ENCODE peak calls at places on chromosomes 12 and 14, in five cellular contexts. T is GM10248, U is hypothalamus, H is posterior cingulate gyrus, C is Panc1. K is an unnamed sample.

GRCh38 chr14:34507459-34507858 is 32.0 kb downstream of the EAPP start:
- DNase-seq in C (no peak), T (no peak), U (no peak), H (no peak), K (no peak)

GRCh38 chr14:100790785-100791667 is 34.9 kb upstream of the MEG3 start:
- DNase-seq in C (no peak), H (peak; percentile 65), U (no peak), T (no peak), K (no peak)

GRCh38 chr14:65453807-65454480 is 41.4 kb downstream of the FUT8 start:
- DNase-seq in H (no peak), C (no peak), U (no peak), T (no peak), K (no peak)

GRCh38 chr14:99729991-99730875 is 46.1 kb downstream of the CYP46A1 start:
- DNase-seq in U (peak; percentile 17), H (peak; percentile 94), C (no peak), T (peak; percentile 86), K (peak; percentile 33)

GRCh38 chr14:24258548-24259265 is 4.3 kb downstream of the TGM1 start:
- DNase-seq in C (no peak), U (no peak), H (peak; percentile 28), T (no peak), K (no peak)

GRCh38 chr12:112121780-112122565 is 3.4 kb upstream of the TRAFD1 start:
- DNase-seq in C (no peak), U (no peak), T (no peak), H (peak; percentile 89), K (no peak)

GRCh38 chr12:106918746-106919145 is 37.0 kb upstream of the TMEM263 start:
- DNase-seq in U (peak; percentile 3), T (no peak), H (no peak), C (peak; percentile 17), K (no peak)

GRCh38 chr14:95460647-95461478 is 55.6 kb downstream of the SYNE3 start:
- DNase-seq in H (peak; percentile 93), C (no peak), T (no peak), U (peak; percentile 68), K (peak; percentile 70)

GRCh38 chr12:108930155-108930554 is 50.3 kb downstream of the DAO start:
- DNase-seq in T (peak; percentile 36), U (no peak), H (no peak), C (no peak), K (no peak)

GRCh38 chr12:92300781-92301180 is 155.1 kb upstream of the BTG1 start:
- DNase-seq in U (no peak), T (no peak), C (no peak), H (no peak), K (no peak)

GRCh38 chr12:11143352-11143751 is 8.9 kb upstream of the TAS2R30 start:
- DNase-seq in U (no peak), H (no peak), C (no peak), T (no peak), K (no peak)

GRCh38 chr12:75271576-75271975 is 58.5 kb downstream of the CAPS2 start:
- DNase-seq in C (no peak), U (no peak), H (no peak), T (no peak), K (no peak)

GRCh38 chr14:38098074-38098846 is 109.4 kb upstream of the SSTR1 start:
- DNase-seq in C (no peak), T (no peak), H (no peak), U (no peak), K (no peak)

GRCh38 chr12:111442301-111443045 is 36.8 kb downstream of the SH2B3 start:
- DNase-seq in T (no peak), C (no peak), H (no peak), U (no peak), K (no peak)

GRCh38 chr12:124480469-124481256 is 86.7 kb downstream of the NCOR2 start:
- DNase-seq in C (no peak), U (peak; percentile 60), H (peak; percentile 83), T (peak; percentile 86), K (no peak)

GRCh38 chr14:96098309-96098998 is 59.3 kb downstream of the C14orf132 start:
- DNase-seq in T (no peak), U (peak; percentile 68), H (peak; percentile 88), C (peak; percentile 15), K (peak; percentile 37)

GRCh38 chr12:82698959-82699358 is 12.3 kb downstream of the TMTC2 start:
- DNase-seq in C (no peak), U (no peak), T (no peak), H (no peak), K (no peak)

GRCh38 chr12:106769078-106769477 is 5.4 kb upstream of the RIC8B start:
- DNase-seq in U (no peak), T (no peak), C (no peak), H (no peak), K (no peak)

GRCh38 chr12:124321040-124321481 is 26.2 kb downstream of the RFLNA start:
- DNase-seq in T (peak; percentile 85), U (peak; percentile 48), H (peak; percentile 94), C (peak; percentile 39), K (peak; percentile 39)

GRCh38 chr12:115466076-115466475 is 782.1 kb upstream of the TBX3 start:
- DNase-seq in C (no peak), U (no peak), T (no peak), H (no peak), K (no peak)

GRCh38 chr14:54220122-54220691 is 176.6 kb upstream of the CDKN3 start:
- DNase-seq in H (peak; percentile 61), U (no peak), T (no peak), C (no peak), K (no peak)

GRCh38 chr14:71166434-71166833 is 259.2 kb downstream of the PCNX1 start:
- DNase-seq in H (no peak), T (no peak), C (no peak), U (peak; percentile 16), K (no peak)

GRCh38 chr12:103538397-103538796 is 42.6 kb upstream of the C12orf42 start:
- DNase-seq in C (no peak), U (no peak), T (no peak), H (no peak), K (no peak)

GRCh38 chr14:64193821-64194220 is 100.3 kb downstream of the ESR2 start:
- DNase-seq in C (no peak), H (no peak), U (no peak), T (no peak), K (no peak)

GRCh38 chr14:61493239-61493638 is 171.9 kb downstream of the PRKCH start:
- DNase-seq in T (no peak), H (no peak), U (no peak), C (no peak), K (no peak)

GRCh38 chr12:4809013-4809448 is 88.8 kb downstream of the GALNT8 start:
- DNase-seq in C (no peak), T (peak; percentile 31), U (peak; percentile 43), H (peak; percentile 84), K (peak; percentile 37)

GRCh38 chr12:45687081-45688015 is 42.2 kb upstream of the ARID2 start:
- DNase-seq in U (no peak), T (no peak), C (no peak), H (no peak), K (no peak)

GRCh38 chr12:22333186-22333745 is 1.2 kb downstream of the ST8SIA1 start:
- DNase-seq in T (no peak), H (no peak), U (no peak), C (no peak), K (peak; percentile 73)

GRCh38 chr14:89303452-89304435 is 113.3 kb downstream of the FOXN3 start:
- DNase-seq in U (peak; percentile 23), C (no peak), H (peak; percentile 75), T (peak; percentile 72), K (peak; percentile 39)

GRCh38 chr14:70919774-70920173 is 12.5 kb downstream of the PCNX1 start:
- DNase-seq in U (no peak), T (no peak), C (no peak), H (no peak), K (no peak)

GRCh38 chr12:75635606-75636444 is 124.4 kb upstream of the KRR1 start:
- DNase-seq in H (no peak), U (no peak), T (peak; percentile 22), C (no peak), K (no peak)

GRCh38 chr14:74401504-74402241 is 24.3 kb downstream of the SYNDIG1L start:
- DNase-seq in H (no peak), T (peak; percentile 87), U (peak; percentile 5), C (no peak), K (no peak)

GRCh38 chr12:10097521-10097920 is 1.3 kb downstream of the CLEC1A start:
- DNase-seq in T (no peak), U (no peak), C (no peak), H (no peak), K (no peak)

GRCh38 chr14:99559286-99559990 is 44.6 kb downstream of the CCDC85C start:
- DNase-seq in H (no peak), C (no peak), T (no peak), U (no peak), K (no peak)

GRCh38 chr12:92561543-92561899 is 141.3 kb upstream of the PLEKHG7 start:
- DNase-seq in T (no peak), U (peak; percentile 31), H (no peak), C (no peak), K (no peak)

GRCh38 chr12:111454311-111454710 is 48.6 kb downstream of the SH2B3 start:
- DNase-seq in H (no peak), T (no peak), U (no peak), C (no peak), K (no peak)

GRCh38 chr12:7642876-7643309 is 22.8 kb downstream of the APOBEC1 start:
- DNase-seq in U (no peak), H (no peak), C (no peak), T (no peak), K (no peak)

K was measured in C1 segment of cervical spinal cord.